ENCODE peak calls at places on chromosomes 3 and 15, in seven cellular contexts. One of them, this sample, is unnamed. For H3K4me1, the result is how much of the 10 kb centered on the place peaks cover.

GRCh38 chr15:80251505-80252280 is at the start of gene CTXND1:
- DNase-seq in uterus: no peak
- DNase-seq in mammary epithelial cell: no peak
- DNase-seq in neuronal stem cell: peak
- DNase-seq in kidney: no peak
- DNase-seq in tibial artery: no peak
- DNase-seq in right cardiac atrium: no peak
- DNase-seq in this sample: no peak

GRCh38 chr3:134309987-134310700 is 59.5 kb upstream of the RYK start:
- DNase-seq in uterus: no peak
- DNase-seq in mammary epithelial cell: no peak
- DNase-seq in neuronal stem cell: no peak
- DNase-seq in kidney: peak
- DNase-seq in tibial artery: no peak
- DNase-seq in right cardiac atrium: no peak
- DNase-seq in this sample: no peak

GRCh38 chr3:115348391-115348790 is 201.3 kb upstream of the ZBTB20 start:
- DNase-seq in uterus: no peak
- DNase-seq in mammary epithelial cell: no peak
- DNase-seq in neuronal stem cell: no peak
- DNase-seq in kidney: no peak
- DNase-seq in tibial artery: no peak
- DNase-seq in right cardiac atrium: no peak
- DNase-seq in this sample: no peak

GRCh38 chr15:35427091-35427490 is 118.9 kb downstream of the DPH6 start:
- DNase-seq in uterus: no peak
- DNase-seq in mammary epithelial cell: peak
- DNase-seq in neuronal stem cell: no peak
- DNase-seq in kidney: no peak
- DNase-seq in tibial artery: no peak
- DNase-seq in right cardiac atrium: no peak
- DNase-seq in this sample: no peak

GRCh38 chr15:77181305-77182074 is 110.6 kb upstream of the TSPAN3 start:
- DNase-seq in uterus: no peak
- DNase-seq in mammary epithelial cell: no peak
- DNase-seq in neuronal stem cell: no peak
- DNase-seq in kidney: no peak
- DNase-seq in tibial artery: no peak
- DNase-seq in right cardiac atrium: no peak
- DNase-seq in this sample: no peak

GRCh38 chr3:8254489-8254888 is 247.1 kb upstream of the LMCD1 start:
- DNase-seq in uterus: no peak
- DNase-seq in mammary epithelial cell: peak
- DNase-seq in neuronal stem cell: no peak
- DNase-seq in kidney: no peak
- DNase-seq in tibial artery: no peak
- DNase-seq in right cardiac atrium: no peak
- DNase-seq in this sample: no peak

GRCh38 chr3:159486580-159486979 is 502.1 kb upstream of the IL12A start:
- DNase-seq in uterus: no peak
- DNase-seq in mammary epithelial cell: peak
- DNase-seq in neuronal stem cell: no peak
- DNase-seq in kidney: no peak
- DNase-seq in tibial artery: no peak
- DNase-seq in right cardiac atrium: no peak
- DNase-seq in this sample: no peak

GRCh38 chr3:124964432-124964831 is 29.9 kb upstream of the MUC13 start:
- DNase-seq in uterus: no peak
- DNase-seq in mammary epithelial cell: no peak
- DNase-seq in neuronal stem cell: no peak
- DNase-seq in kidney: no peak
- DNase-seq in tibial artery: no peak
- DNase-seq in right cardiac atrium: no peak
- DNase-seq in this sample: no peak

GRCh38 chr3:10322355-10322715 is 1.4 kb upstream of the SEC13 start:
- DNase-seq in uterus: no peak
- DNase-seq in mammary epithelial cell: peak
- DNase-seq in neuronal stem cell: no peak
- DNase-seq in kidney: no peak
- DNase-seq in tibial artery: no peak
- DNase-seq in right cardiac atrium: no peak
- DNase-seq in this sample: no peak

GRCh38 chr3:41095702-41096101 is 103.6 kb upstream of the CTNNB1 start:
- DNase-seq in uterus: no peak
- DNase-seq in mammary epithelial cell: no peak
- DNase-seq in neuronal stem cell: no peak
- DNase-seq in kidney: no peak
- DNase-seq in tibial artery: no peak
- DNase-seq in right cardiac atrium: no peak
- DNase-seq in this sample: no peak

GRCh38 chr3:188133646-188134045 is 20.3 kb upstream of the LPP start:
- DNase-seq in uterus: no peak
- DNase-seq in mammary epithelial cell: no peak
- DNase-seq in neuronal stem cell: no peak
- DNase-seq in kidney: no peak
- DNase-seq in tibial artery: no peak
- DNase-seq in right cardiac atrium: no peak
- DNase-seq in this sample: no peak

GRCh38 chr3:38119802-38120689 is 16.9 kb downstream of the ACAA1 start:
- DNase-seq in uterus: peak
- DNase-seq in mammary epithelial cell: no peak
- DNase-seq in neuronal stem cell: no peak
- DNase-seq in kidney: peak
- DNase-seq in tibial artery: peak
- DNase-seq in right cardiac atrium: no peak
- DNase-seq in this sample: no peak

GRCh38 chr3:21654662-21655061 is 96.3 kb downstream of the ZNF385D start:
- DNase-seq in uterus: no peak
- DNase-seq in mammary epithelial cell: peak
- DNase-seq in neuronal stem cell: no peak
- DNase-seq in kidney: no peak
- DNase-seq in tibial artery: no peak
- DNase-seq in right cardiac atrium: no peak
- DNase-seq in this sample: no peak

GRCh38 chr3:158106773-158107461 is 697 bp upstream of the SHOX2 start:
- DNase-seq in uterus: no peak
- DNase-seq in mammary epithelial cell: peak
- DNase-seq in neuronal stem cell: no peak
- DNase-seq in kidney: no peak
- DNase-seq in tibial artery: peak
- DNase-seq in right cardiac atrium: no peak
- DNase-seq in this sample: no peak

GRCh38 chr3:56970401-56971002 is 90.0 kb upstream of the SPATA12 start:
- DNase-seq in uterus: peak
- DNase-seq in mammary epithelial cell: no peak
- DNase-seq in neuronal stem cell: no peak
- DNase-seq in kidney: peak
- DNase-seq in tibial artery: no peak
- DNase-seq in right cardiac atrium: no peak
- DNase-seq in this sample: no peak
- H3K4me1 ChIP-seq in uterus: under half
- H3K4me1 ChIP-seq in mammary epithelial cell: under half
- H3K4me1 ChIP-seq in neuronal stem cell: under half
- H3K4me1 ChIP-seq in kidney: under half
- H3K4me1 ChIP-seq in tibial artery: under half
- H3K4me1 ChIP-seq in right cardiac atrium: under half
- H3K4me1 ChIP-seq in this sample: under half

GRCh38 chr15:40252438-40253178 is 13.7 kb downstream of the PAK6 start:
- DNase-seq in uterus: no peak
- DNase-seq in mammary epithelial cell: no peak
- DNase-seq in neuronal stem cell: peak
- DNase-seq in kidney: peak
- DNase-seq in tibial artery: no peak
- DNase-seq in right cardiac atrium: peak
- DNase-seq in this sample: peak
- H3K4me3 ChIP-seq in uterus: peak
- H3K4me3 ChIP-seq in mammary epithelial cell: no peak
- H3K4me3 ChIP-seq in neuronal stem cell: peak
- H3K4me3 ChIP-seq in kidney: peak
- H3K4me3 ChIP-seq in tibial artery: peak
- H3K4me3 ChIP-seq in right cardiac atrium: peak
- H3K4me3 ChIP-seq in this sample: peak

DNA sequence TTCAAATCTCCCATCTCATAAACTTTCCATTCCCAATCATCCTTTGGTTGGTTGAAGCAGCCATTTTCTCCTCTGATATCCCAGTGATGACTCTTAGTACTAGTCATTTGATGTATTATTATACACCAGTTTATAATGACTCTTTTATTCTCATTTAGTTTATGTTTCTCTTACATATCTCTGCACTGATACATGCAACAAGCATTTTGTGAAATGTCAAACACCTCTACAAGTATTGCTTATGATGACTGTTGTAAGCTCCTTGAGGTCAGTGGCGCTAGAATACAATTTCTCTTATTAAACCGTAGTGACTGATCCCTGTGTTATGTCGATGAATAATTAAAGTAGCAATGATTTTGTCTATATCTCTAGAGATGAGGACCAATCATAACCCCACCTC is 398.5 kb upstream of the TBL1XR1 start:
- DNase-seq in uterus: no peak
- DNase-seq in mammary epithelial cell: peak
- DNase-seq in neuronal stem cell: no peak
- DNase-seq in kidney: no peak
- DNase-seq in tibial artery: no peak
- DNase-seq in right cardiac atrium: no peak
- DNase-seq in this sample: no peak
- H3K4me1 ChIP-seq in uterus: under half
- H3K4me1 ChIP-seq in mammary epithelial cell: half or more
- H3K4me1 ChIP-seq in neuronal stem cell: under half
- H3K4me1 ChIP-seq in kidney: under half
- H3K4me1 ChIP-seq in tibial artery: under half
- H3K4me1 ChIP-seq in right cardiac atrium: under half
- H3K4me1 ChIP-seq in this sample: half or more

GRCh38 chr3:194386610-194387009 is 12.5 kb downstream of the GP5 start:
- DNase-seq in uterus: no peak
- DNase-seq in mammary epithelial cell: no peak
- DNase-seq in neuronal stem cell: no peak
- DNase-seq in kidney: no peak
- DNase-seq in tibial artery: no peak
- DNase-seq in right cardiac atrium: no peak
- DNase-seq in this sample: no peak

GRCh38 chr3:194387926-194388418 is 11.1 kb downstream of the GP5 start:
- DNase-seq in uterus: no peak
- DNase-seq in mammary epithelial cell: no peak
- DNase-seq in neuronal stem cell: no peak
- DNase-seq in kidney: no peak
- DNase-seq in tibial artery: peak
- DNase-seq in right cardiac atrium: no peak
- DNase-seq in this sample: no peak

GRCh38 chr3:194387276-194387675 is 11.8 kb downstream of the GP5 start:
- DNase-seq in uterus: no peak
- DNase-seq in mammary epithelial cell: no peak
- DNase-seq in neuronal stem cell: no peak
- DNase-seq in kidney: no peak
- DNase-seq in tibial artery: peak
- DNase-seq in right cardiac atrium: no peak
- DNase-seq in this sample: no peak

GRCh38 chr3:194384569-194385001 is 14.5 kb downstream of the GP5 start:
- DNase-seq in uterus: no peak
- DNase-seq in mammary epithelial cell: no peak
- DNase-seq in neuronal stem cell: no peak
- DNase-seq in kidney: no peak
- DNase-seq in tibial artery: peak
- DNase-seq in right cardiac atrium: no peak
- DNase-seq in this sample: no peak

DNA sequence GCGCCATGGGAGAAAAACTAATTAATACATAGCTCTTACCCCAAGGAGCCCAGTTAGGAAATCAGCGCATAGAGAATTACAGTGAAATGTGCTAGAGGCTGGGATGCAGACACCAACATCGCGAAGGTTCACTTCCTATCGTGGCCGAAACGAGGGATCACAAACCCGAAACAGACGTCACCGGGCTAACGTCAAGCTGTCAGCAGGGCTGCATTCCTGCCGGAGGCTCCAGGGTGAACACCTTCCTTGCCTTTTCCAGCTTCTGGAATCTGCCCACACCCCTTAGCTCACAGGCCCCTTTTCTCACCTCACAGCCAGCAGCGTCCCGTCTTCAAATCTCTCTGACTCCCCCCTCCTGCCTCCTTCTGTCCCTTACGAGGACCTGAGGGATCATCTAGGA is 13.0 kb downstream of the GP5 start:
- DNase-seq in uterus: no peak
- DNase-seq in mammary epithelial cell: no peak
- DNase-seq in neuronal stem cell: no peak
- DNase-seq in kidney: no peak
- DNase-seq in tibial artery: peak
- DNase-seq in right cardiac atrium: no peak
- DNase-seq in this sample: no peak
- H3K4me3 ChIP-seq in uterus: no peak
- H3K4me3 ChIP-seq in mammary epithelial cell: no peak
- H3K4me3 ChIP-seq in neuronal stem cell: no peak
- H3K4me3 ChIP-seq in kidney: no peak
- H3K4me3 ChIP-seq in tibial artery: no peak
- H3K4me3 ChIP-seq in right cardiac atrium: no peak
- H3K4me3 ChIP-seq in this sample: no peak

This sample was measured in CD4-positive, alpha-beta memory T cell.